ENCODE peak calls at places on chromosome 6, in six cellular contexts. F is WTC11, G is H1, I is HepG2, P is K562, A is GM12878. T is an unnamed sample.

GRCh38 chr6:131867744-131868143 is 59.9 kb downstream of the ENPP1 start:
- DNase-seq in P (no peak), A (no peak), I (peak; percentile 92), G (no peak), F (no peak), T (no peak)

GRCh38 chr6:23752414-23752813 is 373.6 kb upstream of the NRSN1 start:
- DNase-seq in A (no peak), P (no peak), G (no peak), F (no peak), I (no peak), T (no peak)

GRCh38 chr6:170444056-170444505 is 109.0 kb downstream of the PSMB1 start:
- DNase-seq in G (no peak), F (no peak), A (no peak), P (no peak), I (no peak), T (no peak)

GRCh38 chr6:21277601-21278043 is 315.9 kb upstream of the SOX4 start:
- DNase-seq in G (peak; percentile 34), P (no peak), A (no peak), F (no peak), I (no peak), T (peak; percentile 11)

GRCh38 chr6:168616807-168617756 is 176.1 kb downstream of the SMOC2 start:
- DNase-seq in A (no peak), I (no peak), F (no peak), G (no peak), P (no peak), T (peak; percentile 48)

GRCh38 chr6:84356907-84357306 is 129.5 kb upstream of the CEP162 start:
- DNase-seq in I (no peak), F (no peak), G (no peak), A (no peak), P (no peak), T (no peak)

GRCh38 chr6:12354499-12354898 is 64.3 kb downstream of the EDN1 start:
- DNase-seq in G (peak; percentile 38), I (no peak), P (no peak), F (no peak), A (peak; percentile 91), T (peak; percentile 70)

GRCh38 chr6:139754898-139755754 is 380.7 kb upstream of the CITED2 start:
- DNase-seq in A (no peak), I (peak; percentile 40), F (no peak), G (no peak), P (no peak), T (no peak)

GRCh38 chr6:11869656-11870340 is 91.2 kb upstream of the ADTRP start:
- DNase-seq in F (no peak), P (no peak), G (no peak), A (no peak), I (no peak), T (peak; percentile 10)

GRCh38 chr6:167849846-167850459 is 23.2 kb downstream of the AFDN start:
- DNase-seq in I (peak; percentile 86), A (no peak), F (no peak), P (no peak), G (no peak), T (peak; percentile 86)

GRCh38 chr6:142850653-142851434 is 94.1 kb downstream of the HIVEP2 start:
- DNase-seq in P (no peak), A (peak; percentile 64), G (no peak), F (no peak), I (no peak), T (no peak)

GRCh38 chr6:1864496-1864895 is 254.8 kb downstream of the FOXC1 start:
- DNase-seq in F (no peak), G (no peak), A (no peak), I (peak; percentile 28), P (no peak), T (peak; percentile 56)
- TF ChIP-seq CREB1 in F (no peak), G (no peak), A (no peak), I (no peak), P (no peak), T (no peak)

GRCh38 chr6:335572-335971 is 43.3 kb downstream of the DUSP22 start:
- DNase-seq in I (no peak), P (no peak), F (no peak), G (no peak), A (no peak), T (no peak)
- TF ChIP-seq CREB1 in I (no peak), P (no peak), F (no peak), G (no peak), A (no peak), T (no peak)

GRCh38 chr6:105786890-105787655 is 299.1 kb upstream of the PRDM1 start:
- DNase-seq in P (no peak), F (no peak), I (no peak), G (no peak), A (peak; percentile 74), T (no peak)
- TF ChIP-seq CREB1 in P (no peak), F (no peak), I (no peak), G (no peak), A (peak; percentile 54), T (no peak)

GRCh38 chr6:1024587-1024986 is 287.3 kb upstream of the FOXQ1 start:
- DNase-seq in A (no peak), P (no peak), F (no peak), I (peak; percentile 52), G (no peak), T (no peak)
- TF ChIP-seq CREB1 in A (no peak), P (no peak), F (no peak), I (no peak), G (no peak), T (no peak)

DNA sequence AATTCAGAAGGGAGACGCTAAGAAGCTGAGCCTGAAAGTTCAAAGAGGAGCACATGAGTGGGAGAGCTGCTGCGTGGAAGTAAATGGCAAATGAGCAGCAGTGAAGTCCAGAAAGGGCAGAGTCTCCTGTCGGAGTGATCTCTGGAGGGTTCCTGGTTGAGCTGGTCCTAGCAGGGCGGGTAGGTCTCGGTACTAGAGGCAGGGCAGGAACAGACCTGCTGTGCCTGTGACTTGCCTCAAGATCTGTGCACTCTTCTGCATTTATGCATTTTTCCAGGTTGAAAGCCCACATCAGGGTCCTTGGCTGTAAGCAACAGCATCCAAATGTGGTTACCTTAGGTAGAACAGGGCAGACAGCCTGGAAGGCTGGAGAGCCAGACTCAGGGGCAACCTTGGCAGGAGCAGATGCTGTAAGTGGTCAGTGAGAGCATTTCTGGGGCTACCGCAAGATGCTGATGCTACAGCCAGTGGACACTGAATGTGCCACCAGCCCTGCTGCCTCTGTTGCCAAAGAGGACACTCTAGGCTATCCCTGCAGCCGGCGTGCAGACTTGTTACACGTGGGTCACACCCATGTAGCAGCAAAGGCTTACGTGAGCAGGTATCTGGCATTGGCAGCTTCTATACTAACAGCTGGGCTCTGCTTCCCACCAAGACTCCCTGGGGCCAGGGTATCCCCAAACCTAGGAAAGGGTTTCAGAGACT is 8.4 kb downstream of the DUSP22 start:
- DNase-seq in P (no peak), G (no peak), A (no peak), I (no peak), F (no peak), T (no peak)
- TF ChIP-seq CREB1 in P (no peak), G (no peak), A (no peak), I (no peak), F (no peak), T (no peak)

GRCh38 chr6:115910147-115910546 is 150.5 kb downstream of the FRK start:
- DNase-seq in G (no peak), F (no peak), A (no peak), I (no peak), P (no peak), T (no peak)

GRCh38 chr6:115914098-115914497 is 146.6 kb downstream of the FRK start:
- DNase-seq in P (no peak), G (no peak), I (no peak), F (no peak), A (no peak), T (peak; percentile 32)

GRCh38 chr6:115908906-115909559 is 151.7 kb downstream of the FRK start:
- DNase-seq in I (no peak), F (no peak), P (no peak), A (no peak), G (no peak), T (no peak)
- TF ChIP-seq CREB1 in I (no peak), F (no peak), P (no peak), A (no peak), G (no peak), T (no peak)

DNA sequence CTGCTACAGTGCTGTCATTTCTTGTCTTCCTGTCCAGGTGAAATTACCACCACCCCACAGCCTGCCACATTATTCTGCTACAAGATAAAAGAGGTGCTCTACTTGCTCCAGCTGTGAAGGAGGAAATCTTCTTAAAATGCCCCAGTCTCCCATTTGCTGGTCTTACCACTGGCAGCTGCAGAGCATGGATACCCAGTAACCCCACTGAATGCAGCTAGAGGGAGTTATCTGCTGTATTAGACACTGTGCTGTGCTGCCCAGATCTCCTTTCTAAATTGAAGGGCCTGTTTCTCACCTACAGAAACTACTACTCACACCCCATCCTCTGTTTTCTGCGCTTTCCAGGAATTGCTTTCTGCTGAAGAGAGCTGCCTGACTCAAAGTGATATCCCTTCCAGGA is 517.8 kb downstream of the PKHD1 start:
- DNase-seq in G (no peak), P (no peak), A (no peak), F (no peak), I (no peak), T (peak; percentile 45)
- TF ChIP-seq CREB1 in G (no peak), P (no peak), A (no peak), F (no peak), I (no peak), T (no peak)

GRCh38 chr6:32370510-32370909 is 1.2 kb downstream of the TSBP1 start:
- DNase-seq in F (no peak), G (no peak), I (no peak), A (no peak), P (no peak), T (no peak)
- TF ChIP-seq CREB1 in F (no peak), G (no peak), I (no peak), A (no peak), P (no peak), T (no peak)

GRCh38 chr6:46921731-46922130 is at the start of gene ADGRF5:
- DNase-seq in I (no peak), F (no peak), A (no peak), G (no peak), P (no peak), T (no peak)
- TF ChIP-seq CREB1 in I (no peak), F (no peak), A (no peak), G (no peak), P (no peak), T (no peak)